ENCODE peak calls at places on chromosomes 1 and 21, in eight cellular contexts. B is aorta, F is fibroblast of lung, H is cardiac muscle cell, X is ovary, Z is right cardiac atrium, T is thoracic aorta, Q is tibial artery. R is an unnamed sample. For H3K27me3, the result is how much of the 10 kb centered on the place peaks cover.

GRCh38 chr1:155970531-155971167 is 7.7 kb downstream of the ARHGEF2 start:
- DNase-seq in Z (peak), F (peak), H (no peak), Q (peak), B (peak), X (peak), T (peak), R (peak)

GRCh38 chr1:87208936-87209335 is 119.7 kb upstream of the LMO4 start:
- DNase-seq in T (no peak), B (no peak), Q (no peak), F (no peak), Z (no peak), H (no peak), X (no peak), R (no peak)

GRCh38 chr1:155196103-155196892 is 11.4 kb downstream of the THBS3 start:
- DNase-seq in X (no peak), H (no peak), B (peak), Q (no peak), T (no peak), Z (peak), F (no peak), R (no peak)

GRCh38 chr1:163561570-163562295 is 240.0 kb downstream of the NUF2 start:
- DNase-seq in Z (no peak), F (peak), B (no peak), T (no peak), H (peak), Q (no peak), X (no peak), R (no peak)

GRCh38 chr1:109425391-109425790 is 857 bp downstream of the PSMA5 start:
- DNase-seq in H (no peak), B (no peak), T (no peak), F (peak), Z (no peak), Q (no peak), X (no peak), R (no peak)

GRCh38 chr1:154869351-154870116 is 547 bp downstream of the KCNN3 start:
- DNase-seq in Q (peak), X (peak), H (peak), B (peak), F (peak), Z (peak), T (peak), R (peak)

GRCh38 chr21:21712761-21713558 is 714.8 kb downstream of the NCAM2 start:
- DNase-seq in Q (no peak), T (no peak), X (no peak), F (peak), B (no peak), Z (no peak), H (no peak), R (no peak)

GRCh38 chr1:47445823-47446567 is 8.2 kb downstream of the FOXD2 start:
- DNase-seq in F (no peak), Z (no peak), B (no peak), Q (no peak), H (no peak), X (no peak), T (no peak), R (no peak)

GRCh38 chr21:40160911-40161310 is 293.7 kb downstream of the PCP4 start:
- DNase-seq in Q (no peak), F (no peak), T (no peak), Z (no peak), X (no peak), H (peak), B (no peak), R (no peak)

GRCh38 chr1:209511169-209511568 is 72.3 kb upstream of the CAMK1G start:
- DNase-seq in X (no peak), F (no peak), Z (no peak), T (no peak), Q (no peak), H (no peak), B (no peak), R (no peak)

GRCh38 chr1:7060826-7061225 is 275.6 kb downstream of the CAMTA1 start:
- DNase-seq in F (no peak), X (no peak), Q (no peak), Z (no peak), T (no peak), B (no peak), H (no peak), R (no peak)

GRCh38 chr1:184208622-184209021 is 157.1 kb downstream of the TSEN15 start:
- DNase-seq in Q (no peak), T (no peak), Z (no peak), F (no peak), H (no peak), B (no peak), X (no peak), R (no peak)

GRCh38 chr21:32624726-32625125 is 12.5 kb upstream of the CFAP298 start:
- DNase-seq in Z (no peak), X (no peak), T (no peak), Q (no peak), B (no peak), F (no peak), H (no peak), R (no peak)

GRCh38 chr1:156911587-156912298 is 8.7 kb upstream of the LRRC71 start:
- DNase-seq in Q (no peak), B (no peak), F (no peak), X (no peak), H (no peak), Z (no peak), T (no peak), R (no peak)

GRCh38 chr21:32524010-32524719 is 61.2 kb downstream of the TCP10L start:
- DNase-seq in X (no peak), B (peak), Q (no peak), F (peak), Z (peak), H (no peak), T (no peak), R (no peak)

GRCh38 chr1:48001696-48002095 is 4.5 kb upstream of the TRABD2B start:
- DNase-seq in Z (no peak), B (no peak), Q (no peak), T (no peak), X (no peak), F (no peak), H (no peak), R (no peak)

GRCh38 chr1:23177438-23178380 is 9.1 kb upstream of the LUZP1 start:
- DNase-seq in Z (peak), Q (peak), X (peak), B (peak), T (peak), F (peak), H (peak), R (peak)

GRCh38 chr1:211511030-211511429 is 19.1 kb upstream of the RD3 start:
- DNase-seq in F (no peak), B (no peak), T (no peak), X (no peak), Q (no peak), H (no peak), Z (no peak), R (no peak)

GRCh38 chr1:91621907-91622306 is 121.3 kb downstream of the CDC7 start:
- DNase-seq in Z (no peak), Q (no peak), B (no peak), X (no peak), F (no peak), T (no peak), H (no peak), R (no peak)

GRCh38 chr1:60044881-60045280 is 28.7 kb downstream of the C1orf87 start:
- DNase-seq in T (no peak), F (peak), Z (no peak), H (no peak), B (no peak), Q (no peak), X (no peak), R (no peak)

GRCh38 chr1:225143001-225143400 is 213.5 kb downstream of the DNAH14 start:
- DNase-seq in B (no peak), H (no peak), F (no peak), X (no peak), Z (no peak), T (no peak), Q (no peak), R (no peak)

GRCh38 chr1:1564278-1564677 is 10.4 kb downstream of the SSU72 start:
- DNase-seq in T (no peak), Q (no peak), X (no peak), Z (no peak), F (no peak), B (no peak), H (no peak), R (no peak)

GRCh38 chr1:53580009-53580400 is 120.8 kb downstream of the DMRTB1 start:
- DNase-seq in T (no peak), H (no peak), F (no peak), Z (no peak), Q (peak), X (no peak), B (peak), R (no peak)

GRCh38 chr1:103529746-103530145 is 4.2 kb downstream of the RNPC3 start:
- DNase-seq in Q (no peak), Z (no peak), T (no peak), B (no peak), F (no peak), H (no peak), X (no peak), R (no peak)

GRCh38 chr1:8318436-8318835 is 522 bp downstream of the SLC45A1 start:
- DNase-seq in Z (no peak), F (no peak), T (no peak), H (no peak), Q (no peak), X (no peak), B (peak), R (no peak)

GRCh38 chr1:97210302-97210701 is 488.7 kb downstream of the PTBP2 start:
- DNase-seq in T (no peak), X (no peak), F (no peak), Q (no peak), B (no peak), Z (no peak), H (no peak), R (no peak)

GRCh38 chr1:31416101-31416736 is 3.2 kb downstream of the SERINC2 start:
- DNase-seq in Q (no peak), B (no peak), X (no peak), H (no peak), Z (no peak), F (no peak), T (no peak), R (no peak)

GRCh38 chr1:6420594-6421042 is 899 bp upstream of the HES2 start:
- DNase-seq in H (no peak), Z (peak), F (no peak), T (no peak), Q (no peak), B (no peak), X (no peak), R (no peak)

GRCh38 chr1:226129230-226129629 is 57.3 kb downstream of the ACBD3 start:
- DNase-seq in B (peak), F (no peak), T (no peak), X (no peak), Z (no peak), H (no peak), Q (peak), R (no peak)

GRCh38 chr1:170545476-170545875 is 13.5 kb downstream of the GORAB start:
- DNase-seq in H (no peak), T (no peak), B (no peak), Z (no peak), Q (no peak), F (peak), X (no peak), R (no peak)

GRCh38 chr1:211698161-211699026 is 23.0 kb upstream of the NEK2 start:
- DNase-seq in Z (peak), F (peak), Q (peak), H (peak), X (peak), T (peak), B (peak), R (peak)

GRCh38 chr1:151401125-151401788 is 1.9 kb downstream of the PSMB4 start:
- DNase-seq in Z (no peak), H (no peak), B (no peak), T (no peak), X (no peak), Q (no peak), F (no peak), R (no peak)

GRCh38 chr1:180116964-180117763 is 37.5 kb upstream of the QSOX1 start:
- DNase-seq in B (no peak), Q (no peak), F (peak), Z (peak), X (peak), H (peak), T (no peak), R (no peak)

DNA sequence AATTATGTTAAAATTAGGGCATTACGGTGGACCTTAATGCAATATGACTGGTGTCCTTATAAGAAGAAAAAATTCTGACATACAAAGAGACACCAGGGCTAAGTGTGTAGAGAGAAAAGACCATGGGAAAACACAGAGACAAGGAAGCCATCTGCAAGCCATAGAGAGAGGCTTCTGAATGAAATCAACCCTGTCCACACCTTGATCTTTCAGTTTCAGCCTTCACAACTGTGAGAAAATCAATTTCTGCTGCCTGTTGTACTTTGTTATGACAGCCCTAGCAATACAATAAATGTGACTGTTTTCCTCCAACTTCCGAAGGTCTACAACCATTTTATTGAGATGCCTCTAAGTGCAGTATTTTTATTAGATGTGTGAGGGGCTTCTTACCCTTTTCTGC is 1407.2 kb downstream of the MRPL39 start:
- DNase-seq in Z (no peak), H (no peak), T (no peak), Q (no peak), B (no peak), F (no peak), X (no peak), R (no peak)
- H3K27ac ChIP-seq in Z (no peak), H (no peak), T (no peak), Q (no peak), B (no peak), F (no peak), X (no peak), R (no peak)

GRCh38 chr1:229004227-229004833 is 266.6 kb upstream of the RAB4A start:
- DNase-seq in T (no peak), F (no peak), Z (no peak), B (no peak), Q (peak), H (no peak), X (no peak), R (no peak)

GRCh38 chr1:229003233-229004031 is 267.5 kb upstream of the RAB4A start:
- DNase-seq in Z (peak), X (peak), F (peak), H (no peak), Q (peak), B (no peak), T (no peak), R (peak)

GRCh38 chr1:229002037-229002436 is 266.8 kb downstream of the RHOU start:
- DNase-seq in Z (no peak), F (no peak), Q (no peak), B (no peak), X (no peak), T (no peak), H (no peak), R (no peak)

GRCh38 chr1:229001467-229001866 is 266.2 kb downstream of the RHOU start:
- DNase-seq in H (no peak), X (no peak), B (no peak), Z (no peak), T (no peak), Q (no peak), F (no peak), R (no peak)

GRCh38 chr1:229002451-229002960 is 267.2 kb downstream of the RHOU start:
- DNase-seq in B (no peak), X (no peak), H (no peak), Z (no peak), T (no peak), Q (peak), F (no peak), R (no peak)
- H3K27me3 ChIP-seq in B (under half), X (under half), H (under half), Z (under half), T (under half), Q (under half), F (under half), R (under half)

GRCh38 chr1:84720275-84720780 is 30.1 kb upstream of the SSX2IP start:
- DNase-seq in H (no peak), Q (no peak), T (no peak), X (no peak), F (no peak), Z (no peak), B (no peak), R (no peak)
- H3K27ac ChIP-seq in H (no peak), Q (peak), T (peak), X (no peak), F (no peak), Z (no peak), B (peak), R (peak)

GRCh38 chr21:42019706-42020105 is 9.5 kb upstream of the ZBTB21 start:
- DNase-seq in F (no peak), B (no peak), Q (peak), H (no peak), Z (no peak), T (no peak), X (no peak), R (no peak)
- H3K27me3 ChIP-seq in F (under half), B (under half), Q (under half), H (under half), Z (under half), T (under half), X (under half), R (under half)

GRCh38 chr1:78009836-78010235 is 5.1 kb downstream of the DNAJB4 start:
- DNase-seq in B (no peak), H (no peak), X (no peak), F (no peak), Z (no peak), Q (no peak), T (no peak), R (no peak)
- H3K27ac ChIP-seq in B (no peak), H (no peak), X (no peak), F (no peak), Z (peak), Q (peak), T (peak), R (no peak)

DNA sequence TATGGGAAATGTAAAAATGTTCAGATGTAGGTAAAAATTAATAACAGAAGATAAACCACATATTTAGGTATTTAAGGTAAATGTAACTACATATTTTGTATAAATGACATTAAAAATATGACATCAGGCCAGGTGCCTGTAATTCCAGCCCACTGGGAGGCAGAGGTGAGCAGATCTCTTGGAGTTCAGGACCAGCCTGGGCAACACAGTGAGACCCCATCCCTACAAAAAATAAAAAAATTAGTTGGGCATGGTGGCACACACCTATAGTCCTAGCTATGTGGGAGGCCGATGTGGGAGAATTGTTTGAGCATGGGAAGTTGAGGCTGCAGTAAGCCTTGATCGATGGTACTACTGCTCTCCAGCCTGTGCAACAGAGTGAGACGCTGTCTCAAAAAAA is 216.5 kb downstream of the SPATA17 start:
- DNase-seq in H (no peak), Q (no peak), T (no peak), F (no peak), B (no peak), X (no peak), Z (no peak), R (no peak)
- H3K27me3 ChIP-seq in H (under half), Q (under half), T (under half), F (under half), B (under half), X (under half), Z (under half), R (under half)

DNA sequence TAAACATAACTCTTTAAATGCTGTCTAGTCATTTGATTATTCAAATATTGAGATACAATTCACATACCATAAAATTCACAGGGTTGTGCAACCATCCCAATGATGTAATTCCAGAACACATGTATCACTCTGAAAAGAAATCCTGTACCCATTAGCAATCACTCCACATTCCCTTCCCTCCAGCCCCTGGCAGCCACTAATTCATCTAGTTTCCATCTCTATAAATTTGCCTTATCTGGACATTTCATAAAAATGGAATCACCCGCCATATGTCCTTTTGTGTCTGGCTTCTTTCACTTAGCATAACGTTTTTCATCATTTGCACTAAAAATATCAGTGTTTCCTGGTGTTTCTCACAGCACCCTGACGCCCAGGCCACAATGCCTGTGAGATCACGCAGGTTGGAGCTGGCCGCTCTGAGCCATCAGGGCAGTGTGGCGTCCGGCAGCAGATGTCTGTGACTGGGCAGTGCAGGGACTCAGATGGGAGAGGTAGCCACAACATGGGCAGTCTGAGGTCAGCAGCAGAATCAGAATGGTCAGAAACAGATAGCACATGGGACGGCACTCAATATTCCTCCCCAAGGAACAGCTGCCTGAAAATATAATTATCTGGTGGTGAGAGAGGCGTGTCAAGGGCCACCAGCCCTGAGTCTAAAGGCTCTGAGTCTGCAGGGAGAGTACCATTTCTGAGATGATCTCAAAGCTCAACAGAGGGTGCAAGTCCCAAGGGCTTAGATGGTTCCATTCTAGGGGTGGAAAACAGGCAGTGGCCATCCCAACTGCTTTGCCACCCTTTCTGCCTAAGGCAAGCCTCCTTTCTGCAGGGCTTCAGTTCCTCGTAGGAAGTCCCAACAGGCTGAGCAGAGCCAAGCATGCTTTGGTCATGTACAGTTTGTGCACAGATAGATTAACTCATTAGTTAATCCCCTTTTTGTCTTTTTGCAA is 129.4 kb upstream of the EDN2 start:
- DNase-seq in T (no peak), Q (no peak), H (no peak), B (no peak), X (no peak), F (peak), Z (no peak), R (no peak)
- H3K27ac ChIP-seq in T (no peak), Q (no peak), H (no peak), B (no peak), X (no peak), F (no peak), Z (no peak), R (no peak)

GRCh38 chr1:20379075-20379474 is 88.4 kb downstream of the VWA5B1 start:
- DNase-seq in X (no peak), B (no peak), F (no peak), H (no peak), Z (no peak), T (no peak), Q (no peak), R (no peak)
- H3K27me3 ChIP-seq in X (under half), B (under half), F (under half), H (half or more), Z (under half), T (under half), Q (half or more), R (under half)